ENCODE peak calls at places on chromosome 1, in five cellular contexts. E is RWPE1, R is body of pancreas, K is nephron progenitor cell, O is cardiac muscle cell. C is an unnamed sample.

GRCh38 chr1:158646465-158646864 is 40.0 kb downstream of the SPTA1 start:
- DNase-seq in K (no peak), O (no peak), E (no peak), R (no peak), C (no peak)

GRCh38 chr1:223175032-223175431 is 32.0 kb upstream of the TLR5 start:
- DNase-seq in E (no peak), O (peak; percentile 12), R (no peak), K (peak; percentile 32), C (peak; percentile 54)

GRCh38 chr1:223683586-223684487 is 18.3 kb upstream of the CAPN8 start:
- DNase-seq in O (peak; percentile 70), E (peak; percentile 61), K (peak; percentile 78), R (peak; percentile 69), C (peak; percentile 87)

GRCh38 chr1:16971330-16972209 is 8.8 kb downstream of the MFAP2 start:
- DNase-seq in K (peak; percentile 45), E (no peak), O (no peak), R (no peak), C (no peak)

GRCh38 chr1:50703240-50703639 is 256.8 kb downstream of the FAF1 start:
- DNase-seq in O (no peak), K (no peak), R (no peak), E (no peak), C (no peak)

GRCh38 chr1:39800471-39800835 is 11.8 kb upstream of the BMP8B start:
- DNase-seq in R (no peak), O (no peak), E (peak; percentile 41), K (no peak), C (no peak)

GRCh38 chr1:198156745-198157240 is at the start of gene NEK7:
- DNase-seq in E (peak; percentile 95), K (peak; percentile 83), R (peak; percentile 86), O (peak; percentile 90), C (peak; percentile 94)

GRCh38 chr1:25174730-25175612 is 57.3 kb downstream of the SYF2 start:
- DNase-seq in K (no peak), E (no peak), R (no peak), O (no peak), C (no peak)

GRCh38 chr1:91091812-91092211 is 70.0 kb upstream of the ZNF644 start:
- DNase-seq in R (no peak), O (no peak), K (no peak), E (no peak), C (peak; percentile 68)

GRCh38 chr1:10242135-10242534 is 31.8 kb downstream of the KIF1B start:
- DNase-seq in K (no peak), E (no peak), R (no peak), O (no peak), C (no peak)

GRCh38 chr1:53198241-53198651 is 1.6 kb downstream of the CPT2 start:
- DNase-seq in K (no peak), O (peak; percentile 46), E (no peak), R (no peak), C (no peak)

GRCh38 chr1:3292051-3292722 is 162.3 kb upstream of the ARHGEF16 start:
- DNase-seq in O (no peak), E (no peak), K (no peak), R (no peak), C (no peak)

GRCh38 chr1:231625975-231626534 is 535 bp upstream of the DISC1 start:
- DNase-seq in E (no peak), O (no peak), K (no peak), R (no peak), C (no peak)

GRCh38 chr1:83034846-83035245 is 964.1 kb downstream of the TTLL7 start:
- DNase-seq in K (no peak), R (no peak), E (no peak), O (no peak), C (no peak)

GRCh38 chr1:151816964-151817730 is 11.9 kb upstream of the LINGO4 start:
- DNase-seq in R (no peak), K (no peak), E (no peak), O (no peak), C (no peak)

GRCh38 chr1:116255933-116256649 is 117.0 kb upstream of the ATP1A1 start:
- DNase-seq in R (no peak), E (no peak), O (peak; percentile 9), K (no peak), C (no peak)

GRCh38 chr1:155938220-155938627 is 3.2 kb upstream of the RXFP4 start:
- DNase-seq in K (no peak), O (peak; percentile 79), R (no peak), E (peak; percentile 64), C (peak; percentile 58)

GRCh38 chr1:74522143-74522542 is 9.7 kb upstream of the LRRC53 start:
- DNase-seq in E (no peak), R (no peak), O (no peak), K (peak; percentile 33), C (no peak)

DNA sequence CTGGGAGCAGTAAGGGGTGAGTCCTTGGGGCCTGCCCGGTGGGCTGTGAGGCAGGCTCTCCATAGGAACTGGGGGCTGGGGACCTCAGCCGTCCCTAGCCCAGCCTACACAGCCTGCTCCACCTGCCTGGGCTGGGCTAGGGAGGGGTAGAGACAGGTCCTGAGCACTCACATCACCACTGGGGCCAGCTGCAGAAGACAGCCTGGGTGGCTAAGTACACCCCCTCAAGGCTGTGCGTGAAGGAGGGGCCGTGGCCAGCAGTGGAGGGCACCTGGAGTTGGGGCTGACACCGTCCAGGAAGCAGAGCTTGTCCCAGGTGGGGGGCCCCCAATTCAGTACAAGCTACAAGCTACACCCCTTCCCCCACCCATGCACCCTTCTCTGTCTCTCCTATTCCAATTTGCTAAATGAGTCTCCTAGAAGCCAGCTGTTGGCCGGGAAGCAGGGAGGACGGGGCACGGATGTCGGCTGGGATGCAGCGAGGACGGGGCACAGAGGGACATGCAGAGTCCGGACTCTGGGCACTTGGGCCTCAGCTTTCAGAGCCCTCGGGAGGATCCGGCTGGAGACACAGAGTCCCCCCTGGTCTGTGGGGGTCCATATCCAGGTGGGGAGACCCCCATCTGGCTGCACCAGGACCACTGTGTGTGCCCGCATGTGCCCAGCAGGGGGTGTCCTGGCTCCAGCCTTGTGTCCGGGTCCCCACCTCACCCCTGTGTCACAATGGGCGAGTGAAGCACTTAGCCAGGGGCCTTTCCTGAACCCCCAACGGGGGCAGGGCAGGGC is 1.8 kb downstream of the ISG15 start:
- DNase-seq in K (no peak), O (no peak), R (no peak), E (no peak), C (peak; percentile 52)
- TF ChIP-seq CTCF in K (no peak), O (peak; percentile 30), R (no peak), E (peak; percentile 41), C (peak; percentile 41)

DNA sequence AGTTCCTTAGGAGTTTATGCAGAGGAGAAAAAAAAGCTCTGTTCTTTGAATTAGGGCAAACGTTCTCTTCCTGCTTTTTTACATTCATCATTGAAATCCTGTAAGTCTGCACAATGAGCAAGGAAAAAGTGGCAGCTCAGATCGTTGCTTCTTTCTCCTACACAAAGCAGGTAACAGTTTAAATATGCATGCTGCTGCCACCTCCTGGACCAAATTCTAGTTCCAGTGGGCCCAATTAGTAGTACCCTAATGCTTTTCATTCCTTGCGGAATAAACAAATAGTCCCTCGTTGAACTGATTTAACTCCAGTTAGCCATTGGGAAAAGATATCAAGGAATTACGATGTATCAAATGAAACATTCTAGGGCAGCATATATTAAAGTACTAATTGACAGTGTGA is 20.1 kb downstream of the YTHDF2 start:
- DNase-seq in K (no peak), E (no peak), R (no peak), O (peak; percentile 27), C (no peak)
- TF ChIP-seq CTCF in K (no peak), E (no peak), R (no peak), O (no peak), C (no peak)

GRCh38 chr1:20076695-20077461 is 6.9 kb downstream of the PLA2G5 start:
- DNase-seq in R (no peak), O (no peak), K (no peak), E (no peak), C (no peak)
- TF ChIP-seq CTCF in R (no peak), O (no peak), K (no peak), E (no peak), C (no peak)

GRCh38 chr1:205321109-205321958 is at the start of gene NUAK2:
- DNase-seq in K (peak; percentile 94), O (peak; percentile 92), R (peak; percentile 93), E (peak; percentile 96), C (peak; percentile 97)
- TF ChIP-seq CTCF in K (no peak), O (peak; percentile 40), R (peak; percentile 34), E (peak; percentile 33), C (peak; percentile 33)

GRCh38 chr1:109191377-109191776 is 22.3 kb upstream of the SARS1 start:
- DNase-seq in K (no peak), O (no peak), E (no peak), R (no peak), C (peak; percentile 24)
- TF ChIP-seq CTCF in K (no peak), O (no peak), E (no peak), R (no peak), C (peak; percentile 22)

GRCh38 chr1:65584399-65584798 is 163.9 kb downstream of the LEPR start:
- DNase-seq in E (no peak), O (no peak), K (no peak), R (no peak), C (no peak)

GRCh38 chr1:65577278-65577677 is 156.8 kb downstream of the LEPR start:
- DNase-seq in E (no peak), K (no peak), O (no peak), R (no peak), C (no peak)

GRCh38 chr1:65581120-65581519 is 160.7 kb downstream of the LEPR start:
- DNase-seq in O (peak; percentile 19), K (no peak), E (no peak), R (no peak), C (peak; percentile 5)
- TF ChIP-seq CTCF in O (peak; percentile 26), K (no peak), E (no peak), R (peak; percentile 32), C (no peak)

GRCh38 chr1:105137543-105138444 is 1388.1 kb downstream of the AMY1C start:
- DNase-seq in O (no peak), K (peak; percentile 59), E (peak; percentile 13), R (no peak), C (peak; percentile 10)

GRCh38 chr1:105138445-105138821 is 1388.7 kb downstream of the AMY1C start:
- DNase-seq in O (peak; percentile 0), E (no peak), K (no peak), R (no peak), C (peak; percentile 0)
- TF ChIP-seq CTCF in O (no peak), E (no peak), K (no peak), R (no peak), C (no peak)

GRCh38 chr1:228265167-228265566 is 57.3 kb downstream of the OBSCN start:
- DNase-seq in O (peak; percentile 48), E (peak; percentile 23), K (no peak), R (no peak), C (no peak)
- TF ChIP-seq CTCF in O (peak; percentile 44), E (peak; percentile 30), K (no peak), R (peak; percentile 8), C (no peak)

DNA sequence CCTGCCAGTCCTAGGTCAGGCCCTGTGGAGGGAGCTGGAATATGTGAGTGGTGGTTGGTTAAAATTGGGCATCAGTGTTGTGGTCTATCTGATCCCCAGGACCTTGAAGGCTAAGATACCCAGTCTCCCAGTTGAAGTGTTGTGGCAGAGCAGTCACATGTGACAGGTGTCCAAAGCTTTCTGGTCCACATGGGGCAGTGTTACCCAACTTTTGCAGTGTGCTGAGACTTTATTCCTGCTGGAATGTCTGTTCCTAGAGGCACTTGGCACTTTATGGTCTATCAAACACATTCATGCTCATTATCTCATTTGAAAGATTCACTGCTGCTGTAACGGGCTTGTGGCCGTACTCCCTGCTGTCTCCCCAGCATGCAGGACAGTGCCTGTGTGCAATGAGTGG is 21.0 kb upstream of the LORICRIN start:
- DNase-seq in O (no peak), R (no peak), E (peak; percentile 26), K (no peak), C (peak; percentile 22)
- TF ChIP-seq CTCF in O (no peak), R (no peak), E (no peak), K (no peak), C (no peak)